ENCODE peak calls at places on chromosomes 13 and 19, in four cellular contexts. I is SK-N-SH, U is A549, O is GM23338. F is an unnamed sample.

GRCh38 chr13:99577934-99578917 is 77.0 kb downstream of the TM9SF2 start:
- DNase-seq in I (no peak), U (no peak), O (peak), F (no peak)

GRCh38 chr13:107200491-107200890 is 632.6 kb upstream of the ARGLU1 start:
- DNase-seq in I (no peak), U (no peak), O (no peak), F (no peak)

GRCh38 chr13:96824110-96824509 is 170.2 kb downstream of the OXGR1 start:
- DNase-seq in I (no peak), U (no peak), O (no peak), F (no peak)

GRCh38 chr19:36215276-36216171 is 618 bp downstream of the ZNF146 start:
- DNase-seq in I (peak), U (peak), O (peak), F (no peak)

GRCh38 chr19:41307090-41307875 is 2.7 kb upstream of the CCDC97 start:
- DNase-seq in I (no peak), U (no peak), O (no peak), F (no peak)

GRCh38 chr13:83667606-83668005 is 214.7 kb downstream of the SLITRK1 start:
- DNase-seq in I (no peak), U (no peak), O (no peak), F (no peak)

GRCh38 chr13:106683918-106684317 is 116.0 kb upstream of the ARGLU1 start:
- DNase-seq in I (no peak), U (no peak), O (no peak), F (no peak)

GRCh38 chr13:113153810-113154748 is 4.4 kb upstream of the PROZ start:
- DNase-seq in I (peak), U (peak), O (peak), F (peak)

GRCh38 chr13:28336193-28336657 is 158.7 kb downstream of the FLT1 start:
- DNase-seq in I (no peak), U (no peak), O (no peak), F (no peak)

GRCh38 chr13:110265682-110266430 is 41.1 kb downstream of the COL4A1 start:
- DNase-seq in I (peak), U (no peak), O (no peak), F (no peak)

GRCh38 chr19:3471954-3472655 is 8.2 kb downstream of the SMIM24 start:
- DNase-seq in I (peak), U (no peak), O (no peak), F (no peak)

GRCh38 chr13:33260168-33261098 is 25.1 kb downstream of the STARD13 start:
- DNase-seq in I (no peak), U (no peak), O (no peak), F (no peak)

GRCh38 chr19:57814505-57815246 is at the start of gene ZNF552:
- DNase-seq in I (peak), U (peak), O (peak), F (peak)
- TF ChIP-seq REST in I (no peak), U (no peak), O (no peak), F (peak)

GRCh38 chr19:13952154-13953020 is at the start of gene DCAF15:
- DNase-seq in I (peak), U (peak), O (peak), F (peak)
- TF ChIP-seq REST in I (no peak), U (no peak), O (no peak), F (peak)

DNA sequence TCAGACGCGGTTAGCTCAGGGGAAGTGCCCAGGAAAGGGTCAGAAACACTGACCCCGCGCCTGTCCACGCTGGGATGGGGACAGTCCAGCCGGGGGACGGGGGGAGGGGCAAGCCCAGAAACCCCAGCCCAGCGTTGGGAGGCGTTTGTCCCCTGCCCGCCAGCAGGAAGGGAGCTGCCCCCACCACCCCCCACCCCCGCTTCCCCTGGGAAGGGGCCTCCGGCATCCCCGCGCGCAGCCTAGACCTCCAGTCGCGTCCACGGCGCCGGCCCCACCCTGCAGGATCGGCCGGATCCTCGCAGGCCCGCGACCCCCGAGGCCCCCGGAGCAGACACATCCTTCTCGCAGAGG is 274 bp downstream of the GIPC1 start:
- DNase-seq in I (no peak), U (no peak), O (no peak), F (no peak)
- TF ChIP-seq REST in I (no peak), U (no peak), O (no peak), F (no peak)

DNA sequence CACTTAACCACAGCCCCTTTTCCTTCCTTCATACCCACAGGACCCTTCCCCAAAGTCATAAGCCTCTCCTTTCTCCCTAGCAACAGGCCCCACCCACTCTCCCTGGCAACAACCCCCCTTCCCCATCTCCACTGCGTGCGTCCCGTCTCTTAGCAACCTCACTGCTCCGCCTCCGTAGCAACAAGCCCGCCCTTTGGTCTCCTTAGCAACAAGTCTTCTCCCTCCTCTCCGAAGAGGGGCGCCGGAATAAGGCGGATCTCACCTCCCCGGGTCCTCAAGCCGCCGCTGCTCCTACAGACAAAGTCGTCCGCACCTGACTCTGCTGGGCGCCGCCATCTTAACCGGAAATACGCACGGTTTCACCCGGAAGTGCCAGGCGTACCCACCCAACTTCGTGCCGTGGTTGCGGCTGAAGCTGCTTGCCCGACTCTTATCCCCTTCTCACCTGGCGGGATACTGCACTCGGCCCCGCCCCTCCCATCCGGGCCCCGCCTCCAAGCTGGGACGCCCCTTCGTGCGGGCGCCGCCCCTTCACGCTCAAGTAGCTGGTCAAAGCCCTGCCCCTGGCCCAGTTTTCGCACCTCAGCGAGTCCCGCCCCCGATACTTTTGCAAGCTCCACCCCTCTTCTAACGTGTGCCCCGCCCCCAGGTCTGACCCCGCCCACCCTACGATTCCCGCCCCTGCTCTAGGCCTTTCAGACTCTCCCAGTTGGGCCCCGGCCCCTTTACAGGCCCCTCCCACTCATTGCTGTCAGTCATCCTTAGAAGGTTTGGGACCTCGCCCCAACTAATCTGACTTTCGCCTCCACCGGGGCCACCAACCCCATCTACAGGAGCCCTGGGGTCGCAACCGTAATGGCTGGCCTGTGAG is at the start of gene HSPBP1:
- DNase-seq in I (peak), U (peak), O (peak), F (peak)
- TF ChIP-seq REST in I (no peak), U (no peak), O (no peak), F (peak)

GRCh38 chr13:29849731-29850212 is 645 bp downstream of the UBL3 start:
- DNase-seq in I (peak), U (peak), O (peak), F (no peak)
- TF ChIP-seq REST in I (no peak), U (no peak), O (no peak), F (no peak)

DNA sequence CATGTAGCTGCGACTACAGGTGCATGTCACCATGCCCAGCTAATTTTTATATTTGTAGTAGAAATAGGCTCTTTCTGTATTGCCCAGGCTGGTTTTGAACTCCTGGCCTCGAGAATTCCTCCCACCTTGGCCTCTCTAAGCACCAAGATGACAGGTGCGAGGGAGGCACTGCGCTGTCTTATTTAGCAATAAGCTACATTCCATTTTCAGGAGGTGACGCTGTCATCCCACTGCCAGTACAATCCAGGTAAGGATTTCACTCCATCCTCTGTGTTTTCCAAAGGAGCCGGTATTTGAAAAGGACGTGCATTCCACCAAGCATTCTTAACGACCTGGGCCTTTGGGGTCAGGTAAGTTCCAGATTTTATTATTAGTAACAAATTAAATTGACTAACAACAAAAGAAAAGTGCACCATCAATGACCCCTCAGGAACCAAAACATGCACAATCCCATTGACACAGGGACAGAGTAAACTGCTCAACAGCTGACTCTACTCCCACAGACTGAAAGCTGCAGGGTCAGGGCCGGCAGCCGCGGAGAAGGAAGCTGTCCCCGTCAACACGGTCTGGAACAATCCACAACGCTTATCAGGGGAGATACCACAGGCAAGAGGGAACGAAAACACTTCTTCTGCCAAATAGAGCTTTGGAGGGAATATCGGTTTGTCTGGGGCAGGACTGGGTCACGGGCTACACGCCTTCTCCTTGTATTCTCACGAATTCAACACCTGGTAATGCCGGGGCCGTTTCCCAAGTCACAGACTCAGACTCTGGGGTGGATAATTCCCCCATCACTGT is 82.8 kb downstream of the INSR start:
- DNase-seq in I (no peak), U (no peak), O (no peak), F (no peak)
- TF ChIP-seq REST in I (no peak), U (no peak), O (no peak), F (no peak)

GRCh38 chr13:74324338-74324737 is 190.1 kb upstream of the KLF12 start:
- DNase-seq in I (no peak), U (no peak), O (no peak), F (no peak)
- TF ChIP-seq REST in I (no peak), U (no peak), O (no peak), F (no peak)

DNA sequence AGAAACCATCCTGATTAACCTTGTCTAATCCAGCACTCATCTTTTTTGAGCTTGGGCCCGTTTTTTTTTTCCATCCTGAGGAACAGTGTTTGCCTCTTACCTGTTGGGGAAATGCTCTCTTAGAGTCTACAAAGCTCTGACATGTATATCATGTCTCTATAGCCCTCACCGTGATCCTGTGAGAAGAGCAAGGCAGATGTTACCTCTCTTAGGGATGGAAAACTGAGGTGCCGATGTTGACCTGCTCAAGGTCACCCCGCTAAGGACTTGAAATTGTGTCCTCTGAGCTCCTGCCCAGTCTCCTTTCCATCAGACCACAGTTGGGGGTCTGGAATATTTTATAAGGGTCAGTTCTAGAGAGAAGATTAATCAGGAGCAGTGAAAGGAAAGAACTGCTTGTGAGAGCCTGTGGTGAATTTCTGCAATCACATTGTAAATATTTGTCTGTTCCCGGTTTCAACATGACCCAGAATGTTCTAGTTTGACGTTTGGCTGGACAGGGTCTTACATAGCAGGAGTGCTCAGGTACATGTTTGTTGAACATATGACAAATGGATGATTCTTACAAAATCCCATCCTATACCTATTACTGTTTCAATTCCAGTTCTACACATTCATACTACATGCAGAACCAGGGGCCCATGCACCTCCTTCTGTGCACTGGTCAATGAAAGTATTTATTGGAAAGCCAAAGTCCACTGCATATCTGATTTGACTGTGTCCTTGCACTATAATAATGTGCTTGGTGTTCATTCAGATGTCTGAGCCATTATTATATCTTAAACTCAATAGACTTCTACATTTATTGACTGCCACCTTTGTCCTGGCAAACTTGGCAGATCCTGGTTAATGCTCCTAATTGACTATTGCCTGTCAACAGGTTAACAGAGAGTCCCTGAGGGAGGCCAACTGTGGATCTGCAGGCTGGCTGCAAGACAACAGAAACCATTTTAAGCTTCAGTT is 12.1 kb downstream of the SLC25A15 start:
- DNase-seq in I (no peak), U (no peak), O (no peak), F (no peak)
- TF ChIP-seq REST in I (no peak), U (no peak), O (no peak), F (no peak)

DNA sequence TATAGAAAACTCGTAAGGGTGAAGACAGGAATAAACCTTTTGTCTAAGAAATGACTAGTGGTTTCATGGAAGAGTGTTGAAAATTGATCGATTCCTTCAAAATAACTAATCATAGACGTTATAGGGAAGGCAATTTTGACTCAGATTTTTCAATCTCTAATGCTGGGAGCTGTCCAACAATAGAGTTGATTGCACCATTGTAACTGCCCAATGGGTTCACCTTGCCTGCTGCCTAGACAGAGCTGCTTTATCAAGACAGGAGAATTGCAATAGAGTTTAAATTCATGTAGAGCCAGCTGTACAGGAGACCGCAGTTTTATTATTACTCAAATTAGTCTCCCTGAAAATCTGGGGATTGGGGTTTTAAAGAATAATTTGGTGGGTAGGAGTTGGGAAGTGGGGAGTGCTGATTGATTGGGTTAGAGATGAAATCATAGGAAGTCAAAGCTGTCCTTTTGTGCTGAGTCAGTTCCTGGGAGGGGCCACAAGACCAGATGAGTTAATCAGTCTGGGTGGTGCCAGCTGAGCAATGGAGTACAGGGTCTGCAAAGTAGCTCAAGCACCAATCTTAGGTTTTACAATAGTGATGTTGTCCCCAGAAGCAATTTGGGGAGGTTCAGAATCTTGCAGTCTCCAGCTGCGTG is 16.8 kb upstream of the ADGRE2 start:
- DNase-seq in I (no peak), U (no peak), O (no peak), F (no peak)
- TF ChIP-seq REST in I (peak), U (no peak), O (peak), F (peak)